ENCODE peak calls at places on chromosome 15, in eight cellular contexts. L is kidney, J is HL-60, T is mesothelial cell of epicardium, I is neural crest cell, Q is Calu3, G is AG09309, R is fibroblast of the aortic adventitia. H is an unnamed sample.

GRCh38 chr15:77824361-77824985 is 191.8 kb upstream of the LINGO1 start:
- DNase-seq in L (peak), G (no peak), R (no peak), I (no peak), T (no peak), Q (no peak), J (no peak), H (no peak)

GRCh38 chr15:93126496-93127083 is 37.6 kb upstream of the RGMA start:
- DNase-seq in J (no peak), T (no peak), Q (no peak), G (no peak), R (peak), L (no peak), I (no peak), H (no peak)

GRCh38 chr15:93770788-93771187 is 460.6 kb upstream of the MCTP2 start:
- DNase-seq in L (no peak), R (no peak), I (no peak), T (no peak), G (no peak), J (no peak), Q (no peak), H (no peak)

GRCh38 chr15:84915011-84915958 is 30.8 kb downstream of the SLC28A1 start:
- DNase-seq in Q (peak), T (peak), L (peak), R (peak), I (no peak), G (peak), J (peak), H (no peak)

GRCh38 chr15:72037321-72037720 is 80.6 kb downstream of the MYO9A start:
- DNase-seq in J (no peak), R (no peak), L (no peak), G (no peak), T (no peak), Q (peak), I (no peak), H (no peak)

GRCh38 chr15:48222627-48223026 is 16.5 kb downstream of the SLC12A1 start:
- DNase-seq in Q (no peak), G (no peak), L (no peak), I (no peak), T (no peak), J (no peak), R (peak), H (no peak)

GRCh38 chr15:89433686-89434085 is 62.7 kb downstream of the RHCG start:
- DNase-seq in G (no peak), J (no peak), Q (no peak), L (no peak), T (no peak), I (no peak), R (no peak), H (no peak)

GRCh38 chr15:34436126-34436955 is 1.3 kb downstream of the GOLGA8A start:
- DNase-seq in R (peak), G (no peak), I (peak), J (peak), L (peak), T (no peak), Q (no peak), H (no peak)

GRCh38 chr15:33292718-33293307 is 18.0 kb upstream of the RYR3 start:
- DNase-seq in L (no peak), J (peak), Q (peak), G (no peak), R (peak), I (peak), T (peak), H (no peak)

GRCh38 chr15:100944237-100944875 is 25.2 kb downstream of the LRRK1 start:
- DNase-seq in J (no peak), R (peak), L (no peak), Q (no peak), I (no peak), G (no peak), T (no peak), H (no peak)

GRCh38 chr15:59685737-59686297 is 3.3 kb downstream of the BNIP2 start:
- DNase-seq in T (no peak), I (no peak), L (no peak), R (peak), Q (no peak), J (no peak), G (no peak), H (no peak)

GRCh38 chr15:96234109-96234892 is 96.2 kb upstream of the NR2F2 start:
- DNase-seq in L (no peak), T (no peak), Q (peak), R (peak), I (no peak), J (no peak), G (peak), H (no peak)

GRCh38 chr15:71219646-71220045 is 104.4 kb downstream of the THSD4 start:
- DNase-seq in J (no peak), G (peak), I (no peak), L (no peak), T (no peak), R (peak), Q (no peak), H (peak)

GRCh38 chr15:37037256-37037655 is 63.1 kb downstream of the MEIS2 start:
- DNase-seq in Q (no peak), L (no peak), G (no peak), R (no peak), I (no peak), J (no peak), T (no peak), H (no peak)

GRCh38 chr15:79092382-79092781 is 1.8 kb upstream of the RASGRF1 start:
- DNase-seq in G (no peak), I (no peak), T (no peak), Q (no peak), R (no peak), L (no peak), J (no peak), H (no peak)

GRCh38 chr15:28956491-28956890 is 70.7 kb downstream of the APBA2 start:
- DNase-seq in Q (no peak), R (no peak), T (no peak), G (no peak), J (no peak), I (no peak), L (no peak), H (no peak)

GRCh38 chr15:88681610-88682221 is 42.9 kb downstream of the ISG20 start:
- DNase-seq in L (no peak), G (no peak), I (no peak), Q (no peak), J (no peak), T (no peak), R (no peak), H (no peak)

GRCh38 chr15:35439291-35439690 is 106.7 kb downstream of the DPH6 start:
- DNase-seq in G (peak), T (no peak), I (no peak), L (no peak), J (no peak), Q (no peak), R (peak), H (no peak)

GRCh38 chr15:26065723-26066122 is 202.6 kb upstream of the ATP10A start:
- DNase-seq in T (no peak), G (no peak), I (no peak), J (no peak), R (no peak), Q (no peak), L (no peak), H (no peak)

GRCh38 chr15:26069204-26069603 is 206.1 kb upstream of the ATP10A start:
- DNase-seq in R (no peak), J (no peak), Q (no peak), L (no peak), I (no peak), T (no peak), G (no peak), H (peak)

GRCh38 chr15:26070095-26070532 is 207.0 kb upstream of the ATP10A start:
- DNase-seq in L (no peak), I (no peak), J (no peak), Q (no peak), G (no peak), R (no peak), T (no peak), H (no peak)

DNA sequence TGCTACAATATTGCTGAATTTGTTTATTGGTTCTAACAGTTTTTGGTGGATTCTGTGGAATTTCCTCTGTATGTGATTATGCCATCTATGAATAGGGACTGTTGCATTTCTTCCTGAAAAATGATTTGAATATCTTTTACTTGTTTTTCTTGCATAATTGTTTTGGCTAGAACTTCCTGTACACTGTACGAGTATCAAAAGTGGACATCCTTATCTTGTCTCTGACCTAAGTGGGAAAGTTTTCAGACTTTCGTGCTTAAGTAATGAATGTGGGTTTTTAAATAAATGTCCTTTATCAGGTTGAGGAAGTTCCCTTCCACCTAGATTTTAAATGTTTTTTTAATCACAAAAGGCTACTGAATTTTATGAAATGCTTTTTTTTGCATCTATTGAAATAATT is 203.8 kb upstream of the ATP10A start:
- DNase-seq in J (no peak), I (no peak), R (no peak), Q (no peak), L (no peak), T (no peak), G (no peak), H (no peak)
- TF ChIP-seq CTCF in J (no peak), I (no peak), R (no peak), Q (no peak), L (no peak), T (no peak), G (no peak), H (no peak)

GRCh38 chr15:42490743-42491539 is at the start of gene ZNF106:
- DNase-seq in G (peak), Q (peak), L (peak), R (peak), I (peak), J (peak), T (peak), H (peak)
- TF ChIP-seq CTCF in G (no peak), Q (no peak), L (no peak), R (peak), I (no peak), J (no peak), T (no peak), H (no peak)

GRCh38 chr15:66774001-66774814 is 72.2 kb downstream of the SMAD6 start:
- DNase-seq in R (peak), L (peak), I (peak), T (peak), Q (peak), J (peak), G (no peak), H (peak)
- TF ChIP-seq CTCF in R (peak), L (peak), I (peak), T (peak), Q (peak), J (peak), G (peak), H (peak)

GRCh38 chr15:65085207-65085753 is 8.7 kb downstream of the KBTBD13 start:
- DNase-seq in I (no peak), J (no peak), L (no peak), R (no peak), T (no peak), G (no peak), Q (no peak), H (no peak)

GRCh38 chr15:65084500-65085206 is 8.1 kb downstream of the KBTBD13 start:
- DNase-seq in G (no peak), Q (no peak), L (no peak), T (no peak), J (no peak), R (no peak), I (no peak), H (no peak)

GRCh38 chr15:65086680-65087111 is 10.2 kb downstream of the KBTBD13 start:
- DNase-seq in J (no peak), G (no peak), Q (no peak), I (no peak), L (no peak), R (no peak), T (no peak), H (no peak)

GRCh38 chr15:65087411-65087810 is 10.9 kb downstream of the KBTBD13 start:
- DNase-seq in R (no peak), Q (no peak), T (no peak), I (no peak), G (no peak), L (no peak), J (no peak), H (no peak)

GRCh38 chr15:65085990-65086679 is 9.6 kb downstream of the KBTBD13 start:
- DNase-seq in I (no peak), G (no peak), J (peak), T (no peak), Q (peak), R (no peak), L (no peak), H (no peak)
- TF ChIP-seq CTCF in I (peak), G (peak), J (peak), T (no peak), Q (peak), R (peak), L (peak), H (no peak)

GRCh38 chr15:91853968-91854943 is 748 bp downstream of the SLCO3A1 start:
- DNase-seq in G (no peak), Q (peak), T (no peak), L (peak), R (no peak), I (peak), J (peak), H (no peak)
- TF ChIP-seq CTCF in G (no peak), Q (no peak), T (no peak), L (no peak), R (peak), I (peak), J (no peak), H (no peak)

GRCh38 chr15:42845581-42845980 is 75.0 kb downstream of the TTBK2 start:
- DNase-seq in Q (no peak), L (no peak), I (no peak), R (no peak), T (no peak), G (no peak), J (no peak), H (no peak)
- TF ChIP-seq CTCF in Q (no peak), L (no peak), I (no peak), R (no peak), T (no peak), G (no peak), J (no peak), H (no peak)

DNA sequence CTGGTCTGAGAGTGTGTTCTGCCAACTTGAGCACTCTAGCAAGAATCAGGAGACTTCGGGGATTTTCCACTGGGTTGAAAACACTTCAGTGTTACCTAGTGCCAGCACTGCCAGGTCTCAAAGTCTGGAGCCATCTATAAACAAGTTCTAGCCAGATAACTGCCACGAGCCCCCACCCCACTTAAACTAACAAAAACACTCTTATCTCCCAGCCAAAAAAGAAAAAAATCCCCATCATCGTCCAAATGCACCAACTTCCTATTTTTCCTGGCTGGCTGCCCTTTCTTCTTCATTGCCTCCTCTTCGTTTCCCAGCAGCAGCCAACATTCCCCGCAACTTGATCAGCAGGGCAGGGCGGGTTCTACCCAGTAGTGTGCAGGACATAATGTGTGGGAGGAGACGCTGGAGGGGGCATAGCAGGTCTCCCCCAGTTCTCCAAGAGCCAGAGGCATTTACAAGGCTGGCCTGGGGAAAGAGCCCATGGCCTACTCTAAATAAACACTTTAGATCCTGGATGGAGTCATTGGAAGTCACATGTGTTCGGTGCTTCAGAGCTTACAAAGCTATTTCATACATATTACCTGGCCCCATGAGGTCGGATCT is 29.5 kb downstream of the C2CD4B start:
- DNase-seq in G (no peak), R (peak), L (peak), Q (peak), J (no peak), T (no peak), I (no peak), H (no peak)
- TF ChIP-seq CTCF in G (no peak), R (no peak), L (no peak), Q (no peak), J (no peak), T (no peak), I (no peak), H (no peak)

GRCh38 chr15:67839929-67840746 is at the start of gene RNU6-1:
- DNase-seq in Q (peak), R (peak), J (peak), I (peak), T (peak), L (peak), G (peak), H (peak)

GRCh38 chr15:67836955-67837354 is 2.9 kb downstream of the RNU6-1 start:
- DNase-seq in T (no peak), Q (no peak), R (no peak), J (no peak), G (no peak), I (no peak), L (no peak), H (no peak)

GRCh38 chr15:67839358-67839928 is 402 bp downstream of the RNU6-1 start:
- DNase-seq in Q (no peak), G (no peak), I (no peak), R (peak), L (no peak), T (no peak), J (peak), H (no peak)

GRCh38 chr15:67840747-67841634 is 1.1 kb upstream of the RNU6-1 start:
- DNase-seq in T (no peak), J (no peak), L (peak), G (no peak), R (peak), I (no peak), Q (no peak), H (no peak)

GRCh38 chr15:67838789-67839332 is 984 bp downstream of the RNU6-1 start:
- DNase-seq in J (peak), T (peak), I (no peak), Q (peak), G (no peak), R (no peak), L (peak), H (no peak)
- TF ChIP-seq CTCF in J (no peak), T (no peak), I (peak), Q (no peak), G (no peak), R (no peak), L (no peak), H (no peak)

GRCh38 chr15:90451215-90451850 is 63.3 kb downstream of the IQGAP1 start:
- DNase-seq in Q (peak), J (no peak), I (no peak), L (no peak), G (peak), T (no peak), R (no peak), H (no peak)

DNA sequence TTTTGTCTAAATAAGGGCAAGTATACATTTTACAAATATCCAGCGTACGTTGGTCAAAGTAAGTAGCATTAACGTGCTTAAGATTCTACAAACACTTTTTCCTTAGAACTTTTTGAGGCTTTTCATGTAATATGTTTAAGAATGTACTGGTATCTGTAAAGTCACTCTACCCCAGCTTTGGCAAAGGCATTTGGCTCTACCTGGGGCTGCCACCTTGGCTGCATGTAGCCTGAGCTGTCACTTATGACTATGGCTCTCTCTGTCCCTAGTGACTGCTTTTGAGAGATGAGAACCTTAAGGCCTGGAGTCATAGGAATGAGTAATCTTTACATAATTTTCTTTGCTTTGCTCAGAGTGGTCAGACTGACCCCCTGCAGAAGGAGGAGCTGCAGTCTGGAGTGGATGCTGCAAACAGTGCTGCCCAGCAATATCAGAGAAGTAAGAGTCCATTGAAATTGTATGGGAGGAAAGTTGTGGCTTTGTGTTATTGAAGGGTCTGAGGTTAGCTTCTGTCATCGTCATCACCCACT is 61.2 kb downstream of the IQGAP1 start:
- DNase-seq in T (no peak), Q (no peak), J (no peak), R (no peak), G (no peak), I (no peak), L (no peak), H (no peak)
- TF ChIP-seq CTCF in T (no peak), Q (no peak), J (no peak), R (no peak), G (no peak), I (no peak), L (no peak), H (no peak)